ENCODE peak calls at places on chromosomes 2 and 18, in four cellular contexts. One of them, this sample, is unnamed.

GRCh38 chr18:62505669-62506494 is 16.9 kb upstream of the ZCCHC2 start:
- DNase-seq in SK-N-SH: no peak
- DNase-seq in H1: no peak
- DNase-seq in HepG2: no peak
- DNase-seq in this sample: no peak

GRCh38 chr2:181152701-181153100 is 172.3 kb downstream of the UBE2E3 start:
- DNase-seq in SK-N-SH: no peak
- DNase-seq in H1: no peak
- DNase-seq in HepG2: no peak
- DNase-seq in this sample: no peak

GRCh38 chr2:199405241-199405640 is 52.5 kb downstream of the SATB2 start:
- DNase-seq in SK-N-SH: no peak
- DNase-seq in H1: no peak
- DNase-seq in HepG2: peak
- DNase-seq in this sample: peak

GRCh38 chr2:221833972-221834371 is 261.9 kb upstream of the EPHA4 start:
- DNase-seq in SK-N-SH: no peak
- DNase-seq in H1: no peak
- DNase-seq in HepG2: no peak
- DNase-seq in this sample: no peak

GRCh38 chr2:15259356-15259756 is 301.8 kb downstream of the NBAS start:
- DNase-seq in SK-N-SH: no peak
- DNase-seq in H1: peak
- DNase-seq in HepG2: no peak
- DNase-seq in this sample: no peak

GRCh38 chr2:240795468-240795867 is 24.6 kb downstream of the KIF1A start:
- DNase-seq in SK-N-SH: no peak
- DNase-seq in H1: no peak
- DNase-seq in HepG2: no peak
- DNase-seq in this sample: no peak

GRCh38 chr2:37085731-37086147 is 1.4 kb downstream of the GPATCH11 start:
- DNase-seq in SK-N-SH: no peak
- DNase-seq in H1: no peak
- DNase-seq in HepG2: no peak
- DNase-seq in this sample: no peak

GRCh38 chr2:71559080-71559827 is 105.9 kb downstream of the DYSF start:
- DNase-seq in SK-N-SH: no peak
- DNase-seq in H1: no peak
- DNase-seq in HepG2: no peak
- DNase-seq in this sample: no peak

GRCh38 chr2:88489181-88489580 is 36.7 kb upstream of the FOXI3 start:
- DNase-seq in SK-N-SH: no peak
- DNase-seq in H1: no peak
- DNase-seq in HepG2: no peak
- DNase-seq in this sample: peak

GRCh38 chr2:232901711-232902578 is 31.9 kb downstream of the SNORC start:
- DNase-seq in SK-N-SH: peak
- DNase-seq in H1: no peak
- DNase-seq in HepG2: peak
- DNase-seq in this sample: peak

GRCh38 chr2:16271231-16271896 is 331.0 kb downstream of the MYCN start:
- DNase-seq in SK-N-SH: no peak
- DNase-seq in H1: no peak
- DNase-seq in HepG2: no peak
- DNase-seq in this sample: no peak

GRCh38 chr2:192700934-192701333 is 506.2 kb upstream of the TMEFF2 start:
- DNase-seq in SK-N-SH: no peak
- DNase-seq in H1: no peak
- DNase-seq in HepG2: no peak
- DNase-seq in this sample: no peak

GRCh38 chr2:79980816-79981215 is 323.7 kb downstream of the LRRTM1 start:
- DNase-seq in SK-N-SH: no peak
- DNase-seq in H1: no peak
- DNase-seq in HepG2: no peak
- DNase-seq in this sample: no peak

GRCh38 chr18:79516441-79516931 is 120.8 kb downstream of the NFATC1 start:
- DNase-seq in SK-N-SH: no peak
- DNase-seq in H1: no peak
- DNase-seq in HepG2: no peak
- DNase-seq in this sample: no peak

GRCh38 chr2:31388736-31389135 is 25.8 kb downstream of the XDH start:
- DNase-seq in SK-N-SH: no peak
- DNase-seq in H1: no peak
- DNase-seq in HepG2: no peak
- DNase-seq in this sample: no peak

GRCh38 chr2:146652311-146652710 is 1192.5 kb upstream of the ACVR2A start:
- DNase-seq in SK-N-SH: no peak
- DNase-seq in H1: no peak
- DNase-seq in HepG2: no peak
- DNase-seq in this sample: no peak

GRCh38 chr2:186457908-186458307 is 28.2 kb upstream of the ZC3H15 start:
- DNase-seq in SK-N-SH: no peak
- DNase-seq in H1: no peak
- DNase-seq in HepG2: no peak
- DNase-seq in this sample: no peak

GRCh38 chr2:156457523-156458228 is 21.5 kb downstream of the GPD2 start:
- DNase-seq in SK-N-SH: no peak
- DNase-seq in H1: no peak
- DNase-seq in HepG2: no peak
- DNase-seq in this sample: no peak

GRCh38 chr18:62118324-62118723 is 68.5 kb downstream of the PIGN start:
- DNase-seq in SK-N-SH: no peak
- DNase-seq in H1: no peak
- DNase-seq in HepG2: no peak
- DNase-seq in this sample: no peak

GRCh38 chr2:119255760-119256573 is 32.3 kb downstream of the STEAP3 start:
- DNase-seq in SK-N-SH: peak
- DNase-seq in H1: no peak
- DNase-seq in HepG2: peak
- DNase-seq in this sample: peak

GRCh38 chr2:98374286-98374685 is 28.0 kb downstream of the CNGA3 start:
- DNase-seq in SK-N-SH: no peak
- DNase-seq in H1: no peak
- DNase-seq in HepG2: no peak
- DNase-seq in this sample: no peak

GRCh38 chr2:189022002-189022401 is 47.8 kb downstream of the COL3A1 start:
- DNase-seq in SK-N-SH: peak
- DNase-seq in H1: no peak
- DNase-seq in HepG2: no peak
- DNase-seq in this sample: no peak

GRCh38 chr2:236380051-236380612 is 115.9 kb upstream of the ASB18 start:
- DNase-seq in SK-N-SH: no peak
- DNase-seq in H1: no peak
- DNase-seq in HepG2: no peak
- DNase-seq in this sample: no peak

GRCh38 chr2:240250985-240251847 is 110.8 kb upstream of the OTOS start:
- DNase-seq in SK-N-SH: peak
- DNase-seq in H1: no peak
- DNase-seq in HepG2: peak
- DNase-seq in this sample: peak

GRCh38 chr18:47557160-47557559 is 305.7 kb upstream of the SKOR2 start:
- DNase-seq in SK-N-SH: no peak
- DNase-seq in H1: no peak
- DNase-seq in HepG2: no peak
- DNase-seq in this sample: no peak

DNA sequence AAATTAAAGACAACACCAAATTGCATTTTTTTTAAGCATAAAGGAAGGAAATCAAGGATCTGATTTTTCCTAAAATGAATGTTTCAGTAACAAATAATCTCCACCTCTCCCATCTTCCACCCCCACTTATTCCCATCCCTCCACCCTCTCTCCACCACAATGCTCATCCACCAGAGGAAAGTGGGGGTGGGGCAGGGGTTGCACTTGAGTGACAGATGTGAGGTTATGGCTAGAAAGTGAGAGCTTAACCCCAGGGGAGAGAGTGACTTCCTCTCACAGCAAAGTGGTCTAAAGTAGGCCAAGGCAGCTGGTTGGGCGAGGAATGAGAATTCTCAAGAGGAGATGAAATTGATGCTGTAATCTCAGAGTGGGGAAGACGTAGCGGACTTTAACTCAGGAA is 104.7 kb downstream of the HNRNPLL start:
- DNase-seq in SK-N-SH: no peak
- DNase-seq in H1: no peak
- DNase-seq in HepG2: peak
- DNase-seq in this sample: no peak
- TF ChIP-seq YY1 in SK-N-SH: no peak
- TF ChIP-seq YY1 in H1: no peak
- TF ChIP-seq YY1 in HepG2: no peak
- TF ChIP-seq YY1 in this sample: no peak

GRCh38 chr2:45190481-45190880 is 181.2 kb upstream of the SIX2 start:
- DNase-seq in SK-N-SH: peak
- DNase-seq in H1: no peak
- DNase-seq in HepG2: peak
- DNase-seq in this sample: no peak
- TF ChIP-seq MAX in SK-N-SH: no peak
- TF ChIP-seq MAX in H1: no peak
- TF ChIP-seq MAX in HepG2: no peak
- TF ChIP-seq MAX in this sample: no peak

GRCh38 chr2:173943738-173944137 is 21.4 kb downstream of the SP3 start:
- DNase-seq in SK-N-SH: no peak
- DNase-seq in H1: no peak
- DNase-seq in HepG2: no peak
- DNase-seq in this sample: no peak
- H3K4me2 ChIP-seq in SK-N-SH: no peak
- H3K4me2 ChIP-seq in H1: no peak
- H3K4me2 ChIP-seq in HepG2: no peak
- H3K4me2 ChIP-seq in this sample: peak

GRCh38 chr2:168344706-168345105 is 97.3 kb upstream of the STK39 start:
- DNase-seq in SK-N-SH: no peak
- DNase-seq in H1: no peak
- DNase-seq in HepG2: no peak
- DNase-seq in this sample: no peak

GRCh38 chr2:168346725-168347477 is 99.5 kb upstream of the STK39 start:
- DNase-seq in SK-N-SH: peak
- DNase-seq in H1: peak
- DNase-seq in HepG2: peak
- DNase-seq in this sample: peak

GRCh38 chr2:168348076-168348475 is 100.7 kb upstream of the STK39 start:
- DNase-seq in SK-N-SH: peak
- DNase-seq in H1: no peak
- DNase-seq in HepG2: peak
- DNase-seq in this sample: peak

GRCh38 chr2:168343586-168343985 is 96.2 kb upstream of the STK39 start:
- DNase-seq in SK-N-SH: no peak
- DNase-seq in H1: no peak
- DNase-seq in HepG2: no peak
- DNase-seq in this sample: no peak

GRCh38 chr2:168345601-168346000 is 98.2 kb upstream of the STK39 start:
- DNase-seq in SK-N-SH: no peak
- DNase-seq in H1: no peak
- DNase-seq in HepG2: no peak
- DNase-seq in this sample: no peak
- TF ChIP-seq YY1 in SK-N-SH: no peak
- TF ChIP-seq YY1 in H1: no peak
- TF ChIP-seq YY1 in HepG2: no peak
- TF ChIP-seq YY1 in this sample: no peak

GRCh38 chr18:60892441-60892840 is 440.8 kb upstream of the CDH20 start:
- DNase-seq in SK-N-SH: no peak
- DNase-seq in H1: no peak
- DNase-seq in HepG2: no peak
- DNase-seq in this sample: no peak
- TF ChIP-seq MAX in SK-N-SH: no peak
- TF ChIP-seq MAX in H1: no peak
- TF ChIP-seq MAX in HepG2: no peak
- TF ChIP-seq MAX in this sample: no peak

DNA sequence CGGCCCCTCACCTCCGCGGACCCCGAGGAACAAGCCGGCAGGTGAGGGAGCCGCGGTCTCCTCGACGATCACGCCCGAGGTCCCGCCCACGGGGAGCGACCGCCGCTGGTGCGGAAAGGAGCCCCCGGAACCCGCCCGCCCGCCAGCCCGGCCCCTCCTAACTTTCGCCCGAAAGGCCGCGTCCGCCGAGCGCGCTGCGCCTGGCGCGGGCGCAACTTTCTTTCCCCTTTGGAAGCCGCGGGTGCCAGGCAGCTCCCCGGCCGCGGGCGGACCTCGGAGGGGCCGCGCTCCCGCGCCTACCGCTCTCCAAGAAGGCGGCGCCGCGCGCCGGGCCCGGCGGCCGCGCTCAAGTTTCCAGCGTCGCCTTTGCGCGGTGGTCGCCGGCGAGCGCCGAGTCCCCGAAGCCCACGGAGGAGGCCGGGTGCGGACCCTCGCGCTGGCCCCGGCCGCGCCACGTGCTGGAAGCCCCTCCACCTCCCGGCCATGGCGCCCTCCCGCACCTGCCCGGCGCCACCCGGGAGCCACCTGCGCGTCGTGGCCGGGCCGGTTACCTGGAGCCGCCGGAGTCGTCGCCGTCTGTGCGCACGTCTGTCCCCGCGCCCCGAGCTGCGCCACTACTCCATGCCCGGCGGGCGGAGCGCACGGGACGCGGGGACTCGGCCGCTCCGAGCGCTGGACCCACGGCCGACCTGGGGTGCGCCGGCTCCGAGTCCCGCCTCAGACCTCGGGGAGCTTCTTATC is at the start of gene ALKAL2:
- DNase-seq in SK-N-SH: peak
- DNase-seq in H1: no peak
- DNase-seq in HepG2: no peak
- DNase-seq in this sample: no peak
- H3K4me2 ChIP-seq in SK-N-SH: peak
- H3K4me2 ChIP-seq in H1: peak
- H3K4me2 ChIP-seq in HepG2: peak
- H3K4me2 ChIP-seq in this sample: no peak

DNA sequence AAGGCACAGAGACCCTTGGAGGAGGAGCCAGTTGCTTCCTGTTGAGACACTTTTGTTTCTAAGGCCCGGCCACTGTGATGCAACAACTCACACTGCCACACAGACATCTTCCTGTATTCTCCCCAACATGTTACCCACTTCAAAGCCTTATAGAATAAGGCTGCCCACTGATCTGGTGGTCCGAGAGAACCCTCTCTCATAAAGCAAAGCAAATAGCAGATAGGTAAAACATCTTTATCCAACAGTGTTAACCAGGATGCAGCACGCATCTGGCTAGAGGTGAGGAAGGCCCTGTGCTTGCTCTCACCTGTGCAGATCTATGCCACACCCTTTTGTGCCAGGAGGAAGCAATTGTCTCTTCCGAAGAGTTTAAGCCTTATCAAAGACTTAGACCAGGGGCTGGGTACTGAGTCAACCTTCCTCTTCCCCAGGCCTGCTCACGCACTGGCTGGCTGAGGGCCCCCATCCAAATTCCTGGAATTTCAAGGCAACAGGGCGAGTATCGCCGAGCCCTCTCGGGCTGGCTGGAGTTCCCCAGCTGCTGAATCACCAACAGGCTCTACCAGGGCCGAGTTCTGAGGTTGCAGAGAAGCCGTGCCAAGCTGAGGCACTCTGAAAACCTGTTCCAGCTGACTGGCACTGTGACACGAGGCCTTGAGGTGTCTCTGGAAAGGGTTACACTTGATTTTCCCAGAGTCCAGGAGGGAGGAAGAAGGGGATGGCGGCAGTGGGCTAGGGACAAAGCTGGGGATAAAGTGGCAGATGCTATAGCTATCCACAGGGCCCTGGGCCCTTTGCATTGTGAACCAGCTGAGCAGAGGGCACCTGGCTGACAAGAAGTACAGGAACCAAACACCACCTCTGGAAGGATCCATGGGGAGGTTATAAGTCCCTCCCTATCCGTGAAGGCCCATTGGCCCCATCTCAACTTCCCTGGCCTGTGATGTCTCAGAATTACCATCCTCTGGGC is 29.3 kb downstream of the TGFA start:
- DNase-seq in SK-N-SH: no peak
- DNase-seq in H1: peak
- DNase-seq in HepG2: peak
- DNase-seq in this sample: peak
- TF ChIP-seq YY1 in SK-N-SH: no peak
- TF ChIP-seq YY1 in H1: no peak
- TF ChIP-seq YY1 in HepG2: no peak
- TF ChIP-seq YY1 in this sample: peak